ENCODE peak calls at places on chromosome 2, in six cellular contexts. P is NCI-H1092 treated with DMSO at 0.1 percent for 48 hours, N is SHP77, Q is fibroblast of lung, S is HL-60, V is OCI-LY7. A is an unnamed sample.

GRCh38 chr2:72159211-72159610 is 11.5 kb upstream of the CYP26B1 start:
- DNase-seq in N (no peak), Q (no peak), S (no peak), V (no peak), P (no peak), A (no peak)

GRCh38 chr2:166464187-166464586 is 29.9 kb downstream of the SCN7A start:
- DNase-seq in Q (no peak), V (no peak), P (no peak), N (no peak), S (no peak), A (no peak)

GRCh38 chr2:26630669-26631360 is 10.4 kb downstream of the CIB4 start:
- DNase-seq in S (no peak), N (no peak), Q (no peak), P (no peak), V (no peak), A (no peak)

GRCh38 chr2:198347349-198347748 is 543.0 kb downstream of the PLCL1 start:
- DNase-seq in N (no peak), S (no peak), P (no peak), Q (peak), V (no peak), A (no peak)

GRCh38 chr2:23529659-23530058 is 144.7 kb downstream of the KLHL29 start:
- DNase-seq in S (no peak), N (no peak), V (no peak), P (no peak), Q (no peak), A (no peak)

GRCh38 chr2:24350826-24351626 is 9.3 kb downstream of the ITSN2 start:
- DNase-seq in N (no peak), S (no peak), V (no peak), Q (no peak), P (no peak), A (no peak)

GRCh38 chr2:112047537-112048235 is 7.4 kb upstream of the TMEM87B start:
- DNase-seq in S (no peak), V (no peak), N (no peak), P (no peak), Q (no peak), A (no peak)

GRCh38 chr2:143710879-143711278 is 581.7 kb downstream of the ARHGAP15 start:
- DNase-seq in N (no peak), S (no peak), Q (no peak), P (no peak), V (no peak), A (no peak)

GRCh38 chr2:68931799-68932198 is 20.9 kb downstream of the GKN2 start:
- DNase-seq in N (no peak), S (no peak), P (no peak), V (no peak), Q (peak), A (no peak)

GRCh38 chr2:290090-290722 is 2.3 kb upstream of the ALKAL2 start:
- DNase-seq in V (no peak), N (no peak), Q (peak), S (peak), P (peak), A (peak)

GRCh38 chr2:45904931-45905642 is 253.6 kb downstream of the PRKCE start:
- DNase-seq in P (no peak), Q (no peak), N (no peak), V (no peak), S (no peak), A (no peak)

GRCh38 chr2:74991977-74992376 is 33.5 kb downstream of the POLE4 start:
- DNase-seq in P (no peak), S (no peak), Q (peak), V (no peak), N (no peak), A (no peak)

GRCh38 chr2:58308435-58308834 is 67.3 kb upstream of the FANCL start:
- DNase-seq in P (no peak), S (no peak), V (no peak), Q (no peak), N (no peak), A (no peak)

GRCh38 chr2:207881902-207882301 is 112.2 kb upstream of the FZD5 start:
- DNase-seq in S (no peak), N (no peak), V (no peak), Q (no peak), P (no peak), A (no peak)

GRCh38 chr2:30948857-30949256 is 141.6 kb upstream of the CAPN13 start:
- DNase-seq in N (no peak), V (no peak), S (no peak), Q (no peak), P (no peak), A (no peak)

GRCh38 chr2:182906454-182906853 is 40.0 kb upstream of the FRZB start:
- DNase-seq in V (peak), Q (no peak), S (no peak), P (no peak), N (no peak), A (no peak)

GRCh38 chr2:192827735-192828134 is 633.0 kb upstream of the TMEFF2 start:
- DNase-seq in P (no peak), V (no peak), S (no peak), Q (no peak), N (no peak), A (no peak)

GRCh38 chr2:148876190-148876588 is 1.2 kb downstream of the KIF5C start:
- DNase-seq in P (peak), V (peak), N (peak), Q (no peak), S (no peak), A (no peak)

GRCh38 chr2:233338046-233338445 is 16.2 kb upstream of the DGKD start:
- DNase-seq in N (no peak), S (peak), P (no peak), V (no peak), Q (no peak), A (no peak)

GRCh38 chr2:73494031-73494430 is 108.4 kb downstream of the ALMS1 start:
- DNase-seq in Q (no peak), N (no peak), P (no peak), V (no peak), S (no peak), A (peak)

GRCh38 chr2:203802277-203803045 is 65.1 kb upstream of the CTLA4 start:
- DNase-seq in Q (no peak), V (no peak), N (no peak), P (no peak), S (no peak), A (no peak)

GRCh38 chr2:236949089-236949935 is 136.4 kb upstream of the COPS8 start:
- DNase-seq in Q (no peak), S (no peak), P (no peak), V (no peak), N (no peak), A (no peak)

GRCh38 chr2:149885468-149885867 is 297.9 kb upstream of the MMADHC start:
- DNase-seq in P (peak), V (no peak), Q (no peak), N (peak), S (no peak), A (peak)

GRCh38 chr2:177466337-177467195 is 74.0 kb downstream of the AGPS start:
- DNase-seq in V (no peak), Q (no peak), N (no peak), P (no peak), S (no peak), A (no peak)

GRCh38 chr2:84856785-84857184 is 24.1 kb downstream of the TRABD2A start:
- DNase-seq in V (peak), S (peak), Q (no peak), P (no peak), N (no peak), A (no peak)

GRCh38 chr2:238369516-238370481 is 49.5 kb downstream of the TRAF3IP1 start:
- DNase-seq in Q (no peak), N (no peak), S (no peak), P (no peak), V (no peak), A (no peak)

GRCh38 chr2:203626952-203627681 is 79.3 kb upstream of the CD28 start:
- DNase-seq in P (no peak), S (no peak), V (no peak), N (no peak), Q (peak), A (no peak)

GRCh38 chr2:127358044-127358443 is 29.7 kb downstream of the MAP3K2 start:
- DNase-seq in S (no peak), P (no peak), Q (peak), N (no peak), V (no peak), A (no peak)

GRCh38 chr2:238220892-238221521 is 17.5 kb upstream of the ILKAP start:
- DNase-seq in N (peak), V (no peak), P (no peak), S (no peak), Q (no peak), A (no peak)

GRCh38 chr2:10162586-10163497 is 40.3 kb downstream of the RRM2 start:
- DNase-seq in V (no peak), S (no peak), N (no peak), Q (no peak), P (peak), A (no peak)

GRCh38 chr2:217948341-217948791 is 54.4 kb downstream of the TNS1 start:
- DNase-seq in Q (no peak), N (no peak), S (no peak), V (no peak), P (no peak), A (no peak)

GRCh38 chr2:8684421-8684884 is 2.6 kb downstream of the ID2 start:
- DNase-seq in Q (peak), V (peak), N (no peak), P (peak), S (no peak), A (no peak)

GRCh38 chr2:148865515-148865914 is 9.5 kb upstream of the KIF5C start:
- DNase-seq in S (no peak), N (no peak), V (no peak), P (no peak), Q (no peak), A (no peak)

GRCh38 chr2:85430780-85431601 is 12.5 kb downstream of the SH2D6 start:
- DNase-seq in P (peak), S (no peak), V (no peak), N (peak), Q (no peak), A (no peak)

GRCh38 chr2:234463626-234464290 is 33.1 kb downstream of the ARL4C start:
- DNase-seq in P (peak), S (no peak), N (peak), Q (peak), V (no peak), A (no peak)

GRCh38 chr2:107936427-107937359 is 49.6 kb upstream of the SLC5A7 start:
- DNase-seq in N (peak), V (no peak), S (no peak), Q (no peak), P (peak), A (no peak)

GRCh38 chr2:74005786-74006185 is 21.1 kb downstream of the TET3 start:
- DNase-seq in Q (no peak), P (no peak), V (no peak), N (no peak), S (no peak), A (no peak)

GRCh38 chr2:20282916-20283592 is 58.1 kb upstream of the SDC1 start:
- DNase-seq in V (no peak), S (no peak), N (no peak), P (peak), Q (peak), A (no peak)